ENCODE peak calls at places on chromosomes 13 and 19, in eight cellular contexts. One of them, this sample, is unnamed. For H3K4me1, the result is how much of the 10 kb centered on the place peaks cover.

GRCh38 chr13:33743438-33744368 is 74.2 kb upstream of the RFC3 start:
- DNase-seq in body of pancreas: no peak
- DNase-seq in heart left ventricle: no peak
- DNase-seq in fibroblast of lung: no peak
- DNase-seq in Peyer's patch: no peak
- DNase-seq in CD8-positive, alpha-beta memory T cell: no peak
- DNase-seq in upper lobe of right lung: no peak
- DNase-seq in psoas muscle: no peak
- DNase-seq in this sample: no peak

GRCh38 chr19:1489463-1489971 is 633 bp downstream of the PCSK4 start:
- DNase-seq in body of pancreas: no peak
- DNase-seq in heart left ventricle: peak
- DNase-seq in fibroblast of lung: no peak
- DNase-seq in Peyer's patch: no peak
- DNase-seq in CD8-positive, alpha-beta memory T cell: no peak
- DNase-seq in upper lobe of right lung: peak
- DNase-seq in psoas muscle: peak
- DNase-seq in this sample: peak

GRCh38 chr13:111079375-111079774 is 35.7 kb upstream of the ARHGEF7 start:
- DNase-seq in body of pancreas: no peak
- DNase-seq in heart left ventricle: no peak
- DNase-seq in fibroblast of lung: no peak
- DNase-seq in Peyer's patch: no peak
- DNase-seq in CD8-positive, alpha-beta memory T cell: no peak
- DNase-seq in upper lobe of right lung: no peak
- DNase-seq in psoas muscle: no peak
- DNase-seq in this sample: no peak

GRCh38 chr13:74774252-74774651 is 640.0 kb upstream of the KLF12 start:
- DNase-seq in body of pancreas: no peak
- DNase-seq in heart left ventricle: no peak
- DNase-seq in fibroblast of lung: peak
- DNase-seq in Peyer's patch: no peak
- DNase-seq in CD8-positive, alpha-beta memory T cell: no peak
- DNase-seq in upper lobe of right lung: no peak
- DNase-seq in psoas muscle: no peak
- DNase-seq in this sample: no peak

GRCh38 chr13:35469781-35470380 is 6.6 kb downstream of the MAB21L1 start:
- DNase-seq in body of pancreas: no peak
- DNase-seq in heart left ventricle: no peak
- DNase-seq in fibroblast of lung: no peak
- DNase-seq in Peyer's patch: no peak
- DNase-seq in CD8-positive, alpha-beta memory T cell: no peak
- DNase-seq in upper lobe of right lung: no peak
- DNase-seq in psoas muscle: no peak
- DNase-seq in this sample: no peak

GRCh38 chr13:31267126-31267784 is 67.5 kb downstream of the B3GLCT start:
- DNase-seq in body of pancreas: no peak
- DNase-seq in heart left ventricle: no peak
- DNase-seq in fibroblast of lung: peak
- DNase-seq in Peyer's patch: no peak
- DNase-seq in CD8-positive, alpha-beta memory T cell: no peak
- DNase-seq in upper lobe of right lung: no peak
- DNase-seq in psoas muscle: no peak
- DNase-seq in this sample: no peak

GRCh38 chr19:12884926-12885748 is 1.9 kb downstream of the KLF1 start:
- DNase-seq in body of pancreas: peak
- DNase-seq in heart left ventricle: peak
- DNase-seq in fibroblast of lung: peak
- DNase-seq in Peyer's patch: peak
- DNase-seq in CD8-positive, alpha-beta memory T cell: peak
- DNase-seq in upper lobe of right lung: peak
- DNase-seq in psoas muscle: peak
- DNase-seq in this sample: peak

GRCh38 chr13:30107536-30108136 is 199.7 kb downstream of the KATNAL1 start:
- DNase-seq in body of pancreas: no peak
- DNase-seq in heart left ventricle: no peak
- DNase-seq in fibroblast of lung: no peak
- DNase-seq in Peyer's patch: no peak
- DNase-seq in CD8-positive, alpha-beta memory T cell: no peak
- DNase-seq in upper lobe of right lung: peak
- DNase-seq in psoas muscle: no peak
- DNase-seq in this sample: peak

GRCh38 chr19:1068111-1069001 is 1.4 kb downstream of the ARHGAP45 start:
- DNase-seq in body of pancreas: no peak
- DNase-seq in heart left ventricle: peak
- DNase-seq in fibroblast of lung: no peak
- DNase-seq in Peyer's patch: peak
- DNase-seq in CD8-positive, alpha-beta memory T cell: peak
- DNase-seq in upper lobe of right lung: no peak
- DNase-seq in psoas muscle: peak
- DNase-seq in this sample: peak

GRCh38 chr13:51784097-51784496 is 19.9 kb downstream of the DHRS12 start:
- DNase-seq in body of pancreas: no peak
- DNase-seq in heart left ventricle: no peak
- DNase-seq in fibroblast of lung: no peak
- DNase-seq in Peyer's patch: peak
- DNase-seq in CD8-positive, alpha-beta memory T cell: no peak
- DNase-seq in upper lobe of right lung: no peak
- DNase-seq in psoas muscle: no peak
- DNase-seq in this sample: no peak

GRCh38 chr13:51783432-51784094 is 20.4 kb downstream of the DHRS12 start:
- DNase-seq in body of pancreas: no peak
- DNase-seq in heart left ventricle: no peak
- DNase-seq in fibroblast of lung: no peak
- DNase-seq in Peyer's patch: no peak
- DNase-seq in CD8-positive, alpha-beta memory T cell: no peak
- DNase-seq in upper lobe of right lung: no peak
- DNase-seq in psoas muscle: no peak
- DNase-seq in this sample: no peak

GRCh38 chr13:51785592-51786424 is 18.2 kb downstream of the DHRS12 start:
- DNase-seq in body of pancreas: peak
- DNase-seq in heart left ventricle: no peak
- DNase-seq in fibroblast of lung: peak
- DNase-seq in Peyer's patch: peak
- DNase-seq in CD8-positive, alpha-beta memory T cell: no peak
- DNase-seq in upper lobe of right lung: no peak
- DNase-seq in psoas muscle: peak
- DNase-seq in this sample: no peak

GRCh38 chr13:51782026-51782710 is 21.8 kb downstream of the DHRS12 start:
- DNase-seq in body of pancreas: peak
- DNase-seq in heart left ventricle: no peak
- DNase-seq in fibroblast of lung: no peak
- DNase-seq in Peyer's patch: peak
- DNase-seq in CD8-positive, alpha-beta memory T cell: no peak
- DNase-seq in upper lobe of right lung: no peak
- DNase-seq in psoas muscle: peak
- DNase-seq in this sample: no peak

GRCh38 chr13:51786425-51787010 is 17.4 kb downstream of the DHRS12 start:
- DNase-seq in body of pancreas: no peak
- DNase-seq in heart left ventricle: no peak
- DNase-seq in fibroblast of lung: peak
- DNase-seq in Peyer's patch: peak
- DNase-seq in CD8-positive, alpha-beta memory T cell: no peak
- DNase-seq in upper lobe of right lung: no peak
- DNase-seq in psoas muscle: no peak
- DNase-seq in this sample: no peak
- H3K4me3 ChIP-seq in body of pancreas: no peak
- H3K4me3 ChIP-seq in heart left ventricle: peak
- H3K4me3 ChIP-seq in fibroblast of lung: no peak
- H3K4me3 ChIP-seq in Peyer's patch: no peak
- H3K4me3 ChIP-seq in CD8-positive, alpha-beta memory T cell: no peak
- H3K4me3 ChIP-seq in upper lobe of right lung: no peak
- H3K4me3 ChIP-seq in psoas muscle: no peak
- H3K4me3 ChIP-seq in this sample: no peak

GRCh38 chr13:25192489-25192888 is 20.4 kb upstream of the AMER2 start:
- DNase-seq in body of pancreas: no peak
- DNase-seq in heart left ventricle: no peak
- DNase-seq in fibroblast of lung: no peak
- DNase-seq in Peyer's patch: peak
- DNase-seq in CD8-positive, alpha-beta memory T cell: no peak
- DNase-seq in upper lobe of right lung: no peak
- DNase-seq in psoas muscle: no peak
- DNase-seq in this sample: no peak

GRCh38 chr13:25190256-25190655 is 18.2 kb upstream of the AMER2 start:
- DNase-seq in body of pancreas: no peak
- DNase-seq in heart left ventricle: no peak
- DNase-seq in fibroblast of lung: no peak
- DNase-seq in Peyer's patch: peak
- DNase-seq in CD8-positive, alpha-beta memory T cell: no peak
- DNase-seq in upper lobe of right lung: no peak
- DNase-seq in psoas muscle: no peak
- DNase-seq in this sample: no peak

GRCh38 chr13:25192052-25192451 is 20.0 kb upstream of the AMER2 start:
- DNase-seq in body of pancreas: no peak
- DNase-seq in heart left ventricle: no peak
- DNase-seq in fibroblast of lung: no peak
- DNase-seq in Peyer's patch: peak
- DNase-seq in CD8-positive, alpha-beta memory T cell: no peak
- DNase-seq in upper lobe of right lung: no peak
- DNase-seq in psoas muscle: no peak
- DNase-seq in this sample: no peak

GRCh38 chr13:25186187-25186586 is 14.1 kb upstream of the AMER2 start:
- DNase-seq in body of pancreas: no peak
- DNase-seq in heart left ventricle: no peak
- DNase-seq in fibroblast of lung: no peak
- DNase-seq in Peyer's patch: peak
- DNase-seq in CD8-positive, alpha-beta memory T cell: no peak
- DNase-seq in upper lobe of right lung: no peak
- DNase-seq in psoas muscle: no peak
- DNase-seq in this sample: no peak

GRCh38 chr13:25187596-25187995 is 15.5 kb upstream of the AMER2 start:
- DNase-seq in body of pancreas: no peak
- DNase-seq in heart left ventricle: no peak
- DNase-seq in fibroblast of lung: no peak
- DNase-seq in Peyer's patch: peak
- DNase-seq in CD8-positive, alpha-beta memory T cell: no peak
- DNase-seq in upper lobe of right lung: no peak
- DNase-seq in psoas muscle: no peak
- DNase-seq in this sample: no peak
- H3K4me1 ChIP-seq in body of pancreas: under half
- H3K4me1 ChIP-seq in heart left ventricle: under half
- H3K4me1 ChIP-seq in fibroblast of lung: under half
- H3K4me1 ChIP-seq in Peyer's patch: under half
- H3K4me1 ChIP-seq in CD8-positive, alpha-beta memory T cell: under half
- H3K4me1 ChIP-seq in upper lobe of right lung: under half
- H3K4me1 ChIP-seq in psoas muscle: under half
- H3K4me1 ChIP-seq in this sample: under half

GRCh38 chr19:46374526-46375475 is 27.9 kb downstream of the PPP5C start:
- DNase-seq in body of pancreas: peak
- DNase-seq in heart left ventricle: no peak
- DNase-seq in fibroblast of lung: no peak
- DNase-seq in Peyer's patch: no peak
- DNase-seq in CD8-positive, alpha-beta memory T cell: no peak
- DNase-seq in upper lobe of right lung: peak
- DNase-seq in psoas muscle: no peak
- DNase-seq in this sample: no peak

GRCh38 chr19:46376241-46377153 is 29.6 kb downstream of the PPP5C start:
- DNase-seq in body of pancreas: no peak
- DNase-seq in heart left ventricle: no peak
- DNase-seq in fibroblast of lung: no peak
- DNase-seq in Peyer's patch: no peak
- DNase-seq in CD8-positive, alpha-beta memory T cell: no peak
- DNase-seq in upper lobe of right lung: peak
- DNase-seq in psoas muscle: no peak
- DNase-seq in this sample: no peak

GRCh38 chr19:46380690-46381089 is 32.7 kb downstream of the CCDC8 start:
- DNase-seq in body of pancreas: no peak
- DNase-seq in heart left ventricle: no peak
- DNase-seq in fibroblast of lung: no peak
- DNase-seq in Peyer's patch: no peak
- DNase-seq in CD8-positive, alpha-beta memory T cell: no peak
- DNase-seq in upper lobe of right lung: no peak
- DNase-seq in psoas muscle: no peak
- DNase-seq in this sample: no peak

GRCh38 chr19:46381346-46381745 is 32.0 kb downstream of the CCDC8 start:
- DNase-seq in body of pancreas: no peak
- DNase-seq in heart left ventricle: no peak
- DNase-seq in fibroblast of lung: no peak
- DNase-seq in Peyer's patch: no peak
- DNase-seq in CD8-positive, alpha-beta memory T cell: no peak
- DNase-seq in upper lobe of right lung: peak
- DNase-seq in psoas muscle: no peak
- DNase-seq in this sample: no peak

DNA sequence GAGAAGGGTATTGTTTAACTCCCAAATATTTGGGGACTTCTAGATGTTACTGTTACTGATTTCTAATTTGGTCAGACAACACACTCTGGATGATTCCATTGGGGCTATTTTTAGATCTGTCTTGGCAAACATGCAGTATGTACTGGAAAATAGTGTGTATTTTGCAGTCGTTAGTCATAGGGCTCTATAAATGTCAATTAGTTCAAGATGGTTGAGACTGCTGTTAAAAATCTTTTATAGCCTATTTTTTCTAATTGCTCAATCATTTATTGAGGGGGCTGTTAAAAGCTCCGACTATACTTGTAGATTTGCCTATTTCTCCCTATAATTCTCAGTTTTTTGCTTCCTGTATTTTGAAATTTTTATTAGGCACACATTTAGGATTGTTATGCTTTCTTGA is 31.4 kb downstream of the PPP5C start:
- DNase-seq in body of pancreas: no peak
- DNase-seq in heart left ventricle: no peak
- DNase-seq in fibroblast of lung: peak
- DNase-seq in Peyer's patch: no peak
- DNase-seq in CD8-positive, alpha-beta memory T cell: no peak
- DNase-seq in upper lobe of right lung: no peak
- DNase-seq in psoas muscle: no peak
- DNase-seq in this sample: no peak
- H3K27ac ChIP-seq in body of pancreas: peak
- H3K27ac ChIP-seq in heart left ventricle: peak
- H3K27ac ChIP-seq in fibroblast of lung: peak
- H3K27ac ChIP-seq in Peyer's patch: peak
- H3K27ac ChIP-seq in CD8-positive, alpha-beta memory T cell: no peak
- H3K27ac ChIP-seq in upper lobe of right lung: no peak
- H3K27ac ChIP-seq in psoas muscle: peak
- H3K27ac ChIP-seq in this sample: no peak

GRCh38 chr19:30449673-30450072 is 77.5 kb downstream of the ZNF536 start:
- DNase-seq in body of pancreas: no peak
- DNase-seq in heart left ventricle: no peak
- DNase-seq in fibroblast of lung: peak
- DNase-seq in Peyer's patch: no peak
- DNase-seq in CD8-positive, alpha-beta memory T cell: no peak
- DNase-seq in upper lobe of right lung: peak
- DNase-seq in psoas muscle: no peak
- DNase-seq in this sample: no peak

GRCh38 chr19:30448386-30449130 is 76.4 kb downstream of the ZNF536 start:
- DNase-seq in body of pancreas: no peak
- DNase-seq in heart left ventricle: no peak
- DNase-seq in fibroblast of lung: no peak
- DNase-seq in Peyer's patch: no peak
- DNase-seq in CD8-positive, alpha-beta memory T cell: no peak
- DNase-seq in upper lobe of right lung: no peak
- DNase-seq in psoas muscle: no peak
- DNase-seq in this sample: no peak

GRCh38 chr19:30449191-30449590 is 77.0 kb downstream of the ZNF536 start:
- DNase-seq in body of pancreas: no peak
- DNase-seq in heart left ventricle: no peak
- DNase-seq in fibroblast of lung: no peak
- DNase-seq in Peyer's patch: no peak
- DNase-seq in CD8-positive, alpha-beta memory T cell: no peak
- DNase-seq in upper lobe of right lung: no peak
- DNase-seq in psoas muscle: no peak
- DNase-seq in this sample: no peak

GRCh38 chr19:30450945-30451344 is 78.8 kb downstream of the ZNF536 start:
- DNase-seq in body of pancreas: no peak
- DNase-seq in heart left ventricle: no peak
- DNase-seq in fibroblast of lung: no peak
- DNase-seq in Peyer's patch: no peak
- DNase-seq in CD8-positive, alpha-beta memory T cell: no peak
- DNase-seq in upper lobe of right lung: no peak
- DNase-seq in psoas muscle: no peak
- DNase-seq in this sample: no peak

GRCh38 chr19:30450101-30450500 is 77.9 kb downstream of the ZNF536 start:
- DNase-seq in body of pancreas: no peak
- DNase-seq in heart left ventricle: no peak
- DNase-seq in fibroblast of lung: peak
- DNase-seq in Peyer's patch: no peak
- DNase-seq in CD8-positive, alpha-beta memory T cell: no peak
- DNase-seq in upper lobe of right lung: no peak
- DNase-seq in psoas muscle: no peak
- DNase-seq in this sample: no peak
- H3K4me3 ChIP-seq in body of pancreas: no peak
- H3K4me3 ChIP-seq in heart left ventricle: peak
- H3K4me3 ChIP-seq in fibroblast of lung: peak
- H3K4me3 ChIP-seq in Peyer's patch: peak
- H3K4me3 ChIP-seq in CD8-positive, alpha-beta memory T cell: no peak
- H3K4me3 ChIP-seq in upper lobe of right lung: peak
- H3K4me3 ChIP-seq in psoas muscle: peak
- H3K4me3 ChIP-seq in this sample: peak

This sample was measured in lower lobe of right lung.